ENCODE peak calls at places on chromosomes 12 and 14, in ten cellular contexts. C, V, M, T, Q, H, I, Z, G and Y are unnamed samples.

GRCh38 chr12:122072031-122072970 is 6.3 kb upstream of the MLXIP start:
- DNase-seq in V (peak), T (no peak), Q (no peak), G (peak), I (peak), Z (no peak), M (no peak), H (no peak), C (no peak), Y (peak)

GRCh38 chr12:119020377-119021360 is 39.3 kb downstream of the SRRM4 start:
- DNase-seq in Q (peak), V (no peak), C (no peak), H (peak), I (peak), M (peak), Z (peak), G (no peak), T (no peak), Y (no peak)

GRCh38 chr14:64973826-64974225 is 1.7 kb upstream of the RAB15 start:
- DNase-seq in Z (no peak), V (no peak), C (no peak), T (no peak), Q (no peak), G (no peak), H (no peak), I (no peak), M (no peak), Y (no peak)

GRCh38 chr14:56310643-56311042 is 192.4 kb downstream of the PELI2 start:
- DNase-seq in C (no peak), Q (no peak), V (no peak), M (no peak), T (no peak), Z (no peak), H (no peak), G (peak), I (no peak), Y (peak)

GRCh38 chr12:107091381-107091780 is 2.0 kb downstream of the CRY1 start:
- DNase-seq in G (peak), I (no peak), V (peak), Q (no peak), C (no peak), M (peak), T (no peak), Z (no peak), H (no peak), Y (no peak)

GRCh38 chr14:40374221-40374620 is 942.0 kb upstream of the FBXO33 start:
- DNase-seq in T (no peak), H (no peak), Q (no peak), Z (no peak), V (no peak), C (no peak), G (no peak), M (no peak), I (no peak), Y (no peak)

GRCh38 chr12:39402922-39403321 is 40.0 kb downstream of the KIF21A start:
- DNase-seq in C (no peak), I (no peak), V (no peak), G (no peak), M (no peak), H (no peak), Z (no peak), T (no peak), Q (no peak), Y (no peak)

GRCh38 chr12:6827437-6827894 is 741 bp upstream of the P3H3 start:
- DNase-seq in C (peak), I (no peak), T (peak), Z (peak), Q (peak), H (peak), M (peak), V (peak), G (peak), Y (peak)

GRCh38 chr12:92108651-92109050 is 37.0 kb downstream of the BTG1 start:
- DNase-seq in G (peak), H (no peak), M (no peak), V (peak), Z (no peak), I (peak), C (no peak), Q (peak), T (peak), Y (peak)

GRCh38 chr12:7834701-7835100 is 38.0 kb downstream of the SLC2A14 start:
- DNase-seq in Z (no peak), I (no peak), T (no peak), V (no peak), G (no peak), C (no peak), M (no peak), Q (no peak), H (no peak), Y (no peak)